ENCODE peak calls at places on chromosome 10, in ten cellular contexts. E is adrenal gland; U is DMS79 treated with DMSO at 0.1 percent for 48 hours; A is GM20000; W is caudate nucleus; T is body of pancreas; Q is activated T-cell treated with anti-CD3 and anti-CD28 coated beads for 1 hour; O is activated CD8-positive, alpha-beta memory T cell treated with anti-CD3 and anti-CD28 coated beads for 48 hours; Z is putamen; B is stimulated activated CD4-positive, alpha-beta T cell treated with anti-CD3 and anti-CD28 coated beads, Interleukin-2, amount 100 ng/mL, for 48 hours. I is an unnamed sample.

GRCh38 chr10:15295540-15296325 is 75.4 kb downstream of the FAM171A1 start:
- DNase-seq in E (no peak), U (no peak), A (no peak), W (peak), T (no peak), Q (no peak), O (no peak), Z (no peak), B (no peak), I (no peak)

GRCh38 chr10:9016930-9017329 is 962.4 kb downstream of the GATA3 start:
- DNase-seq in E (no peak), U (no peak), A (no peak), W (no peak), T (no peak), Q (no peak), O (no peak), Z (no peak), B (no peak), I (no peak)

GRCh38 chr10:86087716-86088115 is 278.9 kb downstream of the GRID1 start:
- DNase-seq in E (no peak), U (no peak), A (no peak), W (peak), T (no peak), Q (no peak), O (no peak), Z (peak), B (no peak), I (no peak)

GRCh38 chr10:129940617-129941198 is 23.4 kb downstream of the EBF3 start:
- DNase-seq in E (no peak), U (no peak), A (no peak), W (no peak), T (no peak), Q (no peak), O (no peak), Z (no peak), B (no peak), I (peak)

GRCh38 chr10:86364551-86365345 is 1.8 kb downstream of the GRID1 start:
- DNase-seq in E (peak), U (no peak), A (peak), W (peak), T (no peak), Q (no peak), O (no peak), Z (no peak), B (no peak), I (no peak)

GRCh38 chr10:34814228-34815173 is 595 bp downstream of the PARD3 start:
- DNase-seq in E (peak), U (no peak), A (peak), W (no peak), T (peak), Q (no peak), O (no peak), Z (no peak), B (no peak), I (peak)

GRCh38 chr10:96588060-96588554 is 1.3 kb upstream of the TM9SF3 start:
- DNase-seq in E (no peak), U (peak), A (peak), W (no peak), T (no peak), Q (no peak), O (no peak), Z (no peak), B (no peak), I (no peak)

GRCh38 chr10:106555599-106555998 is 608.9 kb downstream of the SORCS1 start:
- DNase-seq in E (no peak), U (no peak), A (no peak), W (no peak), T (no peak), Q (no peak), O (no peak), Z (no peak), B (no peak), I (no peak)

GRCh38 chr10:6062101-6062771 is at the start of gene IL2RA:
- DNase-seq in E (no peak), U (no peak), A (no peak), W (no peak), T (no peak), Q (no peak), O (no peak), Z (no peak), B (peak), I (no peak)

GRCh38 chr10:95606922-95607321 is 45.8 kb upstream of the SORBS1 start:
- DNase-seq in E (no peak), U (no peak), A (no peak), W (no peak), T (no peak), Q (no peak), O (no peak), Z (no peak), B (no peak), I (no peak)

GRCh38 chr10:32073676-32074075 is 17.5 kb upstream of the KIF5B start:
- DNase-seq in E (no peak), U (no peak), A (no peak), W (no peak), T (no peak), Q (no peak), O (no peak), Z (no peak), B (no peak), I (no peak)

I was measured in right cardiac atrium.